ENCODE peak calls at places on chromosome 4, in four cellular contexts. M is omental fat pad, X is pancreas, L is CD14-positive monocyte. Q is an unnamed sample.

GRCh38 chr4:76430519-76431388 is 4.3 kb upstream of the SHROOM3 start:
- DNase-seq in M (no peak), X (no peak), L (no peak), Q (no peak)

GRCh38 chr4:26867914-26868684 is 7.5 kb downstream of the STIM2 start:
- DNase-seq in M (no peak), X (no peak), L (no peak), Q (no peak)

GRCh38 chr4:78956979-78957378 is 17.7 kb upstream of the PAQR3 start:
- DNase-seq in M (no peak), X (no peak), L (no peak), Q (no peak)

GRCh38 chr4:7070729-7071511 is 3.1 kb upstream of the GRPEL1 start:
- DNase-seq in M (peak; percentile 84), X (peak; percentile 79), L (peak; percentile 81), Q (no peak)

GRCh38 chr4:44908565-44908964 is 182.2 kb upstream of the GNPDA2 start:
- DNase-seq in M (no peak), X (no peak), L (no peak), Q (no peak)

GRCh38 chr4:140296871-140297570 is 76.4 kb upstream of the SCOC start:
- DNase-seq in M (no peak), X (no peak), L (no peak), Q (no peak)

GRCh38 chr4:81427605-81427922 is 44.1 kb downstream of the RASGEF1B start:
- DNase-seq in M (no peak), X (no peak), L (no peak), Q (no peak)

GRCh38 chr4:151563194-151563593 is 154.2 kb downstream of the FHIP1A start:
- DNase-seq in M (no peak), X (peak; percentile 32), L (no peak), Q (no peak)

GRCh38 chr4:137203601-137204000 is 328.7 kb downstream of the PCDH18 start:
- DNase-seq in M (no peak), X (no peak), L (no peak), Q (no peak)

GRCh38 chr4:105139646-105140045 is 7.0 kb upstream of the TET2 start:
- DNase-seq in M (no peak), X (no peak), L (no peak), Q (no peak)

GRCh38 chr4:6199344-6199921 is 916 bp downstream of the JAKMIP1 start:
- DNase-seq in M (no peak), X (no peak), L (no peak), Q (no peak)

GRCh38 chr4:78737020-78737419 is 39.1 kb upstream of the BMP2K start:
- DNase-seq in M (no peak), X (no peak), L (no peak), Q (no peak)

GRCh38 chr4:24690436-24690835 is 104.9 kb upstream of the SOD3 start:
- DNase-seq in M (no peak), X (no peak), L (no peak), Q (no peak)

GRCh38 chr4:114728426-114728825 is 129.8 kb downstream of the UGT8 start:
- DNase-seq in M (no peak), X (no peak), L (no peak), Q (no peak)

GRCh38 chr4:153638999-153639398 is 45.1 kb upstream of the TLR2 start:
- DNase-seq in M (no peak), X (no peak), L (no peak), Q (no peak)

GRCh38 chr4:98510757-98511517 is 147.5 kb downstream of the TSPAN5 start:
- DNase-seq in M (no peak), X (no peak), L (no peak), Q (no peak)

GRCh38 chr4:109295081-109295480 is 7.4 kb downstream of the COL25A1 start:
- DNase-seq in M (no peak), X (no peak), L (no peak), Q (no peak)

GRCh38 chr4:109290918-109291317 is 11.5 kb downstream of the COL25A1 start:
- DNase-seq in M (no peak), X (no peak), L (no peak), Q (no peak)

GRCh38 chr4:109296545-109296944 is 5.9 kb downstream of the COL25A1 start:
- DNase-seq in M (no peak), X (no peak), L (no peak), Q (no peak)

GRCh38 chr4:109294468-109295020 is 7.9 kb downstream of the COL25A1 start:
- DNase-seq in M (no peak), X (no peak), L (no peak), Q (no peak)

DNA sequence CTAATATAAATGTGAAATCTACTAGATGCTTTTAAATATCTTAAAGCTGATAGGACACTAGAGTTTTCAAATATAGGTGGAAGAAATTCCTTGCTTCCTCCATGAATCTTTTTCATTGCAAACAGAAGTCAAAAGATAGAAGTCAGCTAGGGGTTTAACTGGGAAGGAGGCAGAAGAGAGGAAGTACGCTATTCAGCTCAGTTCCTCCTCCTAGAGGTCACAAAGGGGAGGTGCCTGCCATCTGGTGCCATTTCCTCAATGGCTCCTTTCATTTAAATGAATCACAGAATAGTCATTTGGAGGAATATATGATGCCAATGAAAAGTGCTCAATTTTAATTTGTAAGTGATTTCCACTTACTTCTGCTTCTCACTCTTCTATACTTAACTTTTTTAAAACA is 8.5 kb downstream of the COL25A1 start:
- DNase-seq in M (no peak), X (no peak), L (peak; percentile 50), Q (no peak)
- TF ChIP-seq CTCF in M (no peak), X (peak; percentile 16), L (peak; percentile 82), Q (peak; percentile 53)

GRCh38 chr4:113248320-113248719 is 198.9 kb downstream of the ANK2 start:
- DNase-seq in M (no peak), X (no peak), L (no peak), Q (no peak)
- TF ChIP-seq CTCF in M (no peak), X (no peak), L (no peak), Q (peak; percentile 33)

DNA sequence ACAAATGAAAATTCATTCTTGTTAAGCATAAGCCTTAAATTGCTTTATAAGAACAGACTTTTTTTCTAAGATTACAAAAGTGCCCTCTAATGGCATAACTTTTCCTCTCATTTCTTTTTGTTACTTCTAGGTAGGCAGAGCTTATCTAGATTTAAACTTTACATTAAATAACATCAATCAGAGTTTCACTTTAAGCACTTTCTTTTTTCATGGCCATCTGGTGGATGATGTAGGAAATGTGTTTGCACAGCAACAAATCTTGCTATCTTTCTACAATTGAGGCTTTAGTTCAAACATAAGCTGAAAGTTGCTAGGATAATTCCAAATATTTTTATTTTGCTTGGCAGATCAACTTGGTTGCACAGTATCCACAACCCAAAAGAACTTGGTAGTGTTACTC is 22.1 kb downstream of the NDNF start:
- DNase-seq in M (no peak), X (no peak), L (no peak), Q (no peak)
- TF ChIP-seq CTCF in M (no peak), X (peak; percentile 33), L (peak; percentile 17), Q (peak; percentile 79)

GRCh38 chr4:107760281-107760947 is 40.4 kb upstream of the PAPSS1 start:
- DNase-seq in M (no peak), X (peak; percentile 30), L (no peak), Q (no peak)
- TF ChIP-seq CTCF in M (no peak), X (peak; percentile 31), L (no peak), Q (peak; percentile 38)

DNA sequence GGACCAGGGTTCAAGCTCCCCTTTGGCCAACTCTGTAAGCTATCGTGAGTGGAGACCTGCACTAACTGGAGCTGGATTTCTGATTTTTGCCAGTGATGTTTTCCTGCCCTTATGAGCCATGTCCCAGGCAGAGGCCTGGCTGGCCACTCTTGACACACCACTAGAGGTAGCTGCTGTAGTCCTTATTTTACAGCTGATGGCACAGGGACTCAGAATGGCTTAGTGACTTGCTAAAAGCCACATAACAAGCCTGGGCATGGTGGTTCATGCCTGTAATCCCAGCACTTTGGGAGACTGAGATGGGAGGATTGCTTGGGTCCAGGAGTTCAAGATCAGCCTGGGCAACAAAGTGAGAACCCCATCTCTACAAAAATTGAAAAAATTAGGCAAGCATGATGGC is 33.4 kb downstream of the CYTL1 start:
- DNase-seq in M (no peak), X (no peak), L (no peak), Q (no peak)
- TF ChIP-seq CTCF in M (no peak), X (no peak), L (no peak), Q (peak; percentile 68)

Q was measured in chondrocyte.